ENCODE peak calls at places on chromosome 15, in six cellular contexts. A is endothelial cell of umbilical vein, Q is mammary epithelial cell, H is fibroblast of lung, M is PC-3, R is GM23338. N is an unnamed sample.

GRCh38 chr15:58410353-58410752 is 21.4 kb upstream of the LIPC start:
- DNase-seq in R (no peak), A (peak), Q (no peak), H (no peak), M (no peak), N (no peak)

GRCh38 chr15:94791516-94791915 is 560.2 kb downstream of the MCTP2 start:
- DNase-seq in H (no peak), M (no peak), A (no peak), R (no peak), Q (peak), N (no peak)

GRCh38 chr15:39976291-39977274 is 42.7 kb downstream of the EIF2AK4 start:
- DNase-seq in M (peak), R (peak), Q (peak), A (peak), H (peak), N (peak)

GRCh38 chr15:33226559-33227181 is 32.2 kb upstream of the FMN1 start:
- DNase-seq in Q (peak), A (peak), H (peak), M (peak), R (peak), N (peak)

GRCh38 chr15:97745481-97746071 is 214.9 kb upstream of the ARRDC4 start:
- DNase-seq in M (peak), H (no peak), A (peak), Q (peak), R (peak), N (peak)

GRCh38 chr15:59668571-59668970 is 11.3 kb upstream of the GTF2A2 start:
- DNase-seq in H (no peak), M (no peak), R (no peak), A (no peak), Q (no peak), N (no peak)

GRCh38 chr15:88701561-88702095 is 62.8 kb downstream of the ISG20 start:
- DNase-seq in M (peak), Q (no peak), A (no peak), H (no peak), R (peak), N (peak)

GRCh38 chr15:52256366-52256765 is 39.2 kb downstream of the MYO5C start:
- DNase-seq in A (peak), M (peak), Q (peak), H (peak), R (peak), N (peak)

GRCh38 chr15:82530606-82531379 is 9.5 kb downstream of the RPS17 start:
- DNase-seq in R (peak), M (peak), Q (peak), H (peak), A (peak), N (peak)

GRCh38 chr15:78625621-78626280 is 5.0 kb upstream of the CHRNA3 start:
- DNase-seq in M (no peak), Q (no peak), R (no peak), A (no peak), H (no peak), N (no peak)

GRCh38 chr15:61382927-61383326 is 153.8 kb upstream of the RORA start:
- DNase-seq in M (no peak), A (no peak), H (no peak), Q (no peak), R (no peak), N (no peak)

GRCh38 chr15:57866149-57866736 is 159.7 kb downstream of the POLR2M start:
- DNase-seq in Q (peak), H (peak), R (peak), M (peak), A (peak), N (peak)

GRCh38 chr15:85336870-85337269 is 43.5 kb upstream of the AKAP13 start:
- DNase-seq in H (no peak), Q (no peak), R (no peak), M (no peak), A (no peak), N (no peak)

GRCh38 chr15:40016224-40016865 is 22.6 kb downstream of the SRP14 start:
- DNase-seq in Q (no peak), R (no peak), A (no peak), H (peak), M (no peak), N (no peak)

GRCh38 chr15:101411588-101411987 is 77.9 kb downstream of the PCSK6 start:
- DNase-seq in R (no peak), H (no peak), Q (no peak), A (no peak), M (no peak), N (no peak)

GRCh38 chr15:63077952-63078351 is 35.4 kb downstream of the TPM1 start:
- DNase-seq in R (no peak), A (no peak), M (no peak), H (no peak), Q (no peak), N (peak)

GRCh38 chr15:40452296-40453090 is 11.7 kb downstream of the BAHD1 start:
- DNase-seq in R (no peak), H (no peak), M (no peak), Q (no peak), A (no peak), N (no peak)

GRCh38 chr15:98803228-98804056 is 155.1 kb downstream of the IGF1R start:
- DNase-seq in A (no peak), R (no peak), H (peak), Q (peak), M (peak), N (no peak)

GRCh38 chr15:98805434-98806274 is 157.3 kb downstream of the IGF1R start:
- DNase-seq in A (no peak), H (no peak), R (peak), M (peak), Q (no peak), N (no peak)

GRCh38 chr15:98802187-98802586 is 153.8 kb downstream of the IGF1R start:
- DNase-seq in M (no peak), H (no peak), R (no peak), Q (no peak), A (no peak), N (no peak)

GRCh38 chr15:98806275-98806895 is 158.0 kb downstream of the IGF1R start:
- DNase-seq in M (no peak), A (no peak), H (no peak), R (no peak), Q (no peak), N (no peak)

GRCh38 chr15:98804057-98804380 is 155.7 kb downstream of the IGF1R start:
- DNase-seq in A (no peak), H (no peak), M (peak), R (no peak), Q (no peak), N (no peak)
- TF ChIP-seq CTCF in A (no peak), H (peak), M (peak), R (peak), Q (peak), N (no peak)

GRCh38 chr15:29682361-29682760 is 139.9 kb downstream of the TJP1 start:
- DNase-seq in M (no peak), Q (no peak), R (no peak), H (no peak), A (no peak), N (no peak)

GRCh38 chr15:29680806-29681485 is 141.3 kb downstream of the TJP1 start:
- DNase-seq in M (no peak), H (no peak), A (peak), R (no peak), Q (no peak), N (no peak)

GRCh38 chr15:29682781-29683180 is 139.5 kb downstream of the TJP1 start:
- DNase-seq in H (peak), M (no peak), R (no peak), A (no peak), Q (peak), N (no peak)

GRCh38 chr15:29681946-29682345 is 140.3 kb downstream of the TJP1 start:
- DNase-seq in H (no peak), M (no peak), Q (no peak), A (no peak), R (no peak), N (no peak)

DNA sequence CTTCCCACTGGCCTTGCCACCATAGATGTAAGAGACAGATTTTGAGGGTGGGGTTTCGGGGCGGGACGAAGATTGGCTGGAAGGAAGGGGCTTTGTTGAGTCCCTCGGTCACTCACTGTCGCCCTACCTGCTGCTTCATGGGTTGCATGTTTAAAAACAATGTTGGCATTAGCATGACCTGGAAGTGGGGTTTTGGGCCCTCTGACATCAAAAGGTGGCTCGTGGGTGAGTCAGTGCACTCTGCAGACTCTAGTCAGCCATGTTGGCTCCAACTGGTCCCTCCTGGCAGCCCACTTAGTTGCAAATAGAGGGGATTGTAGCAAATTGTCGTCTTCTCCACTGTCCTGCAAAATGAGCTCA is 140.8 kb downstream of the TJP1 start:
- DNase-seq in R (no peak), Q (no peak), H (no peak), M (no peak), A (no peak), N (no peak)
- H3K4me2 ChIP-seq in R (no peak), Q (no peak), H (no peak), M (no peak), A (no peak), N (no peak)

DNA sequence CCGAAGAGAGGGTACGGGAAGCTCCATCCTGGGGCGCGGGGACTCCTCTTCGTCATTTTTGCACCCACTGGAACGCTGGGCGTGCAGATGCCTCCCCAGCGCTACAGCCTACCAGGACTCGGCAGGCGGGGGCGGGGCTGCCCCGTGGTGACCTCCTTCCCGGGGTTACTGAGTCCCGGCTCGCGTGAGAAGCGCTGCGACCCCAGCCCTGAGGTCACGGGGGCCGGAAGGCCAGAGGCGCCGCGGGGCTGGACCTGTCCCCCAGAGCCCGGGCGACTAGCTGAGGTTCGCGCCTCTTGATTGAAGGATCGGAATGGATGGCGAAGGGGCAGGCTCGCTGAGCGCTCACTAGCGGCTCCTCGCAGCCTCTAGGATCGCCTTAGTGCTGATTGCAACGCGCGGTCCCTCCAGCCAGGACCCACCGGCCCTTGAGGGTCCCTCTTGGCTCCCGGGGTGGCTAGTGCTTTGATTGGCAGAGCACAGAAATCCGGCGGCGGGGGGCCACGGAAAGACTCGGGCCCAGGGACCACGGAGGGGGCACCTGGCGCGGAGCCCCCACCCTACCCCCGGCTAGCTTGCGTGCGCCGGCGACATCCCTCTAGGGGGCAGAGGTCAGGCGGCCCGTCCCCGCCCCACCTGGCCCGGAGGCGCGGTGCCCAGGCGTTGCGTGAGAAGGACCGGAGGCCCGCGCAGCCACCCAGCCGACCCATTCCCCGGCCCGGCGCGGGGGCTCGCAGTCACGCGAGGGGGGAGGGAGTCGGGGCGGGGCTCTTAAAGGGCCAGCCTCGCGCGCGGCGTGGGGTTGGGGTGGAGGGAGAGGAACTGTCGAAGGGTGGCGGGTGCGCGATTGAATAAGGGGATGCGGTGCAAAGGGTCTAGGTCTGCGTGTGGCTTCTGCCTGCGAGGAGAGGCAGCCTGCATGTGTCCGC is 781 bp upstream of the CYP1A1 start:
- DNase-seq in A (peak), M (peak), R (peak), Q (peak), H (no peak), N (peak)
- TF ChIP-seq EZH2 in A (peak), M (no peak), R (no peak), Q (no peak), H (no peak), N (peak)

GRCh38 chr15:67397139-67397538 is 123.8 kb upstream of the C15orf61 start:
- DNase-seq in H (no peak), A (no peak), R (no peak), Q (no peak), M (no peak), N (no peak)
- TF ChIP-seq CTCF in H (peak), A (no peak), R (no peak), Q (no peak), M (peak), N (no peak)

GRCh38 chr15:83708328-83708727 is 54.4 kb downstream of the ADAMTSL3 start:
- DNase-seq in Q (no peak), M (peak), R (no peak), H (no peak), A (no peak), N (no peak)

GRCh38 chr15:83713242-83713641 is 59.3 kb downstream of the ADAMTSL3 start:
- DNase-seq in A (no peak), R (no peak), M (no peak), H (no peak), Q (no peak), N (no peak)

GRCh38 chr15:83709246-83709645 is 55.3 kb downstream of the ADAMTSL3 start:
- DNase-seq in M (peak), R (no peak), Q (peak), A (no peak), H (peak), N (no peak)

GRCh38 chr15:83710452-83710851 is 56.5 kb downstream of the ADAMTSL3 start:
- DNase-seq in R (no peak), Q (no peak), H (no peak), A (no peak), M (peak), N (no peak)

GRCh38 chr15:83709813-83710212 is 55.9 kb downstream of the ADAMTSL3 start:
- DNase-seq in H (no peak), A (no peak), R (no peak), Q (no peak), M (no peak), N (no peak)
- H3K4me2 ChIP-seq in H (no peak), A (no peak), R (no peak), Q (no peak), M (peak), N (no peak)

DNA sequence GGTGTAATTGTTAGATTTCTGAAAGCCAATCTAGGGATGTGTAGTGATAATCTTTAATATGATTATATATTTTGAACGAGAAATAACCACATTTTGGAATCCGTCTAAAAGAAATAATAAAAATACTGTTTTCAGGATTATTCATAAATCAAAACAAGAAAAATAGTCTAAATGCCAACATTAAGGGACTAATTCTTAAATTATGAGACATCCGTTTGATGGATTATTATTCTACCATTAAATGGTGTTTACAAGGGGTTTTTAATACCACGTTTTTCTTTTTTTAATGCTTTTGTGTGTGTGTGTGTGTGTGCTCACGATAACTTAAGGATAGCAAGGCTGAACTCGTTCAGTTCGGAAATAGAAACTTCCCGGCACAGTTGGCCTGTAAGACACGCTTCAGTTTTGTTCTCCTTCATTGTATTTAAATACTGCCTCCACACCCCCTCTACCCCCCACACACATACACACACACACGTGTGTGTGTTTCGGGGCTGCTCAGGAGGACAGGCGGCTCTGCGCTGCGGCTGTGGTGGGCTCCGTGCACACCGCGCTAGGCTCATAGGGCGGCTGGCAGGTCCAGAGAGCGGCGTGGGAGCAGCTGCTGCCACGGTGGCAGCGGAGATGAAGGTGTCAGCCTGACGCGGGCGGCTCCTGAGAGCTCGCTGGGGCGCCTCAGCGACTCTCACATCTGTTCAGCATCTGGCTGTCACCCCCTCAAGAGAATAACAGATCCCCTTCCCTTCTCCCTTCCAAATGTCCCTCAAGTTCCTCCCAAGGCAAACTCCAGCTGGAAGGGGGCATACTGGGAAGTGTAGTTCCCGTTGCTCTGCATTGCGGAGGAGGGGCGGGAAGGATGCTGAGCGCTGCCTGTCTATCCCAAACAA is 23.0 kb upstream of the ANP32A start:
- DNase-seq in A (peak), H (peak), Q (no peak), M (peak), R (peak), N (peak)
- TF ChIP-seq EZH2 in A (peak), H (peak), Q (peak), M (no peak), R (no peak), N (peak)

GRCh38 chr15:66746231-66746605 is 44.2 kb downstream of the SMAD6 start:
- DNase-seq in A (peak), R (no peak), M (no peak), H (peak), Q (no peak), N (no peak)

GRCh38 chr15:66743703-66744536 is 41.9 kb downstream of the SMAD6 start:
- DNase-seq in H (no peak), M (peak), A (no peak), R (peak), Q (no peak), N (no peak)

GRCh38 chr15:66745530-66746230 is 43.6 kb downstream of the SMAD6 start:
- DNase-seq in H (no peak), A (no peak), M (no peak), R (no peak), Q (no peak), N (no peak)

GRCh38 chr15:66743204-66743603 is 41.2 kb downstream of the SMAD6 start:
- DNase-seq in H (no peak), A (no peak), Q (no peak), R (no peak), M (no peak), N (no peak)

GRCh38 chr15:66744610-66745279 is 42.7 kb downstream of the SMAD6 start:
- DNase-seq in Q (no peak), M (no peak), A (no peak), H (no peak), R (peak), N (no peak)
- TF ChIP-seq CTCF in Q (no peak), M (no peak), A (peak), H (no peak), R (no peak), N (no peak)

DNA sequence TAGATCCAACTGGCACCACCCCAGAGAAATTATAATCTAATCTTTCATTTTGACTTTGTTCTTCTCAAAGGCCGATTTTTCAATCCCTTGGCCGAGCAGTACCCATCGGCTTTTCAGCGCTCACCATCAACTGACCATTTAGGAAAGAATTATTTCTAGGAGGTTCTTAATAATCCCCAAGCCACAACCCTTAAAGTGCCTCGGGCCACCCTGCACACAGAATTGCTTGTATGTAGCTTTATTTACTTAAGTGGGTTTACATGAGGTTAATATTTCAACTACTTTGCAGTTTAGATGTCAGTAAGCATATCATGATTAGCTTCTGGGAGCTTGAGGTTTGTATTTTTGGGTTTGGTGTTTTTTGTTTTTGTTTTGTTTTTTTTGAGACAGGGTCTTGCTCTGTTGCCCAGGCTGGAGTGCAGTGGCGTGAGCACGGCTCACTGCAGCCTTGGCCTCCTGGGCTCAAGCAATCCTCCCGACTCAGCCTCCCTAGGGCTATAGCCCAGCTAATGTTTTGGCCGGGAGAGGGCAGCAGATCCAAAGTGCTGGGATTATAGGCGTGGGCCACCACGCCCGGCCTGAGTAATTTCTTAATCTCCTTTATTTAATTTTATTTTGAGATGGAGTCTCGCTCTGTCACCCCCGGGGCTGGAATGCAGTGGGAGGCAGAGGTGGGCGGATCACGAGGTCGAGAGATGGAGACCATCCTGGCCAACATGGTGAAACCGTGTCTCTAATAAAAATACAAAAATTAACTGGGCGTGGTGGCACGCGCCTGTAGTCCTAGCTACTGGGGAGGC is 801 bp upstream of the CDAN1 start:
- DNase-seq in R (no peak), Q (peak), A (no peak), M (peak), H (no peak), N (no peak)
- H3K4me2 ChIP-seq in R (peak), Q (peak), A (peak), M (peak), H (peak), N (peak)

N was measured in neural progenitor cell.